ENCODE peak calls at places on chromosome 14, in six cellular contexts. L is AG04450, X is ascending aorta, M is RKO, U is upper lobe of right lung, G is Ammon's horn. O is an unnamed sample.
A peak's percentile ranks its signal among the peaks of the same experiment; 100 is the strongest.

GRCh38 chr14:75654127-75654732 is 6.4 kb downstream of the ERG28 start:
- DNase-seq in G (peak; percentile 81), M (peak; percentile 69), X (peak; percentile 22), L (no peak), U (peak; percentile 85), O (peak; percentile 71)

GRCh38 chr14:56854325-56854724 is 44.0 kb upstream of the OTX2 start:
- DNase-seq in G (no peak), U (no peak), X (no peak), L (no peak), M (no peak), O (no peak)

GRCh38 chr14:87656315-87656714 is 336.7 kb downstream of the GALC start:
- DNase-seq in M (no peak), L (no peak), G (peak; percentile 18), U (no peak), X (no peak), O (no peak)

GRCh38 chr14:77645520-77646230 is 29.2 kb upstream of the SPTLC2 start:
- DNase-seq in X (no peak), M (no peak), U (no peak), L (no peak), G (no peak), O (no peak)

GRCh38 chr14:69059658-69060648 is 80.9 kb upstream of the ACTN1 start:
- DNase-seq in L (peak; percentile 93), M (peak; percentile 39), G (no peak), U (no peak), X (peak; percentile 41), O (no peak)

GRCh38 chr14:91322623-91323022 is 78.1 kb upstream of the GPR68 start:
- DNase-seq in X (no peak), U (no peak), G (no peak), M (no peak), L (no peak), O (no peak)

GRCh38 chr14:101008631-101009336 is 105.3 kb upstream of the RTL1 start:
- DNase-seq in X (no peak), U (peak; percentile 28), L (no peak), G (no peak), M (no peak), O (no peak)

GRCh38 chr14:104140463-104141331 is 2.3 kb downstream of the KIF26A start:
- DNase-seq in L (no peak), G (no peak), U (peak; percentile 63), M (no peak), X (no peak), O (no peak)

GRCh38 chr14:34693228-34693939 is 21.0 kb downstream of the CFL2 start:
- DNase-seq in U (peak; percentile 69), X (no peak), G (no peak), M (no peak), L (no peak), O (no peak)

GRCh38 chr14:28773917-28774691 is 7.5 kb downstream of the FOXG1 start:
- DNase-seq in L (no peak), U (no peak), M (no peak), G (peak; percentile 90), X (no peak), O (peak; percentile 47)

GRCh38 chr14:23095196-23096108 is at the start of gene C14orf119:
- DNase-seq in L (peak; percentile 99), M (peak; percentile 99), G (peak; percentile 99), U (peak; percentile 96), X (peak; percentile 99), O (peak; percentile 100)

GRCh38 chr14:103207038-103207403 is 83.8 kb downstream of the TNFAIP2 start:
- DNase-seq in M (no peak), G (peak; percentile 12), U (peak; percentile 82), X (peak; percentile 9), L (no peak), O (no peak)

GRCh38 chr14:69673099-69673498 is 61.7 kb downstream of the SUSD6 start:
- DNase-seq in U (no peak), L (no peak), G (no peak), M (no peak), X (no peak), O (no peak)

GRCh38 chr14:22143360-22143759 is 445.7 kb downstream of the DAD1 start:
- DNase-seq in M (no peak), U (no peak), X (no peak), G (no peak), L (no peak), O (no peak)

GRCh38 chr14:32350020-32350419 is 20.9 kb downstream of the AKAP6 start:
- DNase-seq in X (no peak), G (no peak), U (no peak), M (no peak), L (no peak), O (no peak)

GRCh38 chr14:74299061-74299545 is 3.6 kb downstream of the ABCD4 start:
- DNase-seq in M (no peak), L (no peak), X (no peak), G (peak; percentile 34), U (no peak), O (no peak)

GRCh38 chr14:47044841-47045240 is 393.3 kb upstream of the RPL10L start:
- DNase-seq in U (no peak), M (peak; percentile 14), G (peak; percentile 41), X (no peak), L (no peak), O (no peak)

GRCh38 chr14:96202441-96203094 is 2.1 kb upstream of the BDKRB2 start:
- DNase-seq in G (no peak), L (no peak), X (no peak), M (no peak), U (no peak), O (no peak)

GRCh38 chr14:101037021-101037817 is 133.7 kb upstream of the RTL1 start:
- DNase-seq in M (no peak), L (no peak), G (no peak), X (no peak), U (peak; percentile 45), O (no peak)